ENCODE peak calls at places on chromosomes 16 and 17, in ten cellular contexts. One of them, this sample, is unnamed.

GRCh38 chr16:16131659-16132058 is 91.6 kb downstream of the ABCC6 start:
- DNase-seq in transverse colon: no peak
- DNase-seq in HL-60: no peak
- DNase-seq in suprapubic skin: no peak
- DNase-seq in spleen: no peak
- DNase-seq in SK-N-SH: no peak
- DNase-seq in upper lobe of left lung: no peak
- DNase-seq in prostate gland: no peak
- DNase-seq in HCT116: no peak
- DNase-seq in GM12892: no peak
- DNase-seq in this sample: no peak

GRCh38 chr16:27452569-27453475 is 50.8 kb downstream of the IL21R start:
- DNase-seq in transverse colon: no peak
- DNase-seq in HL-60: no peak
- DNase-seq in suprapubic skin: no peak
- DNase-seq in spleen: no peak
- DNase-seq in SK-N-SH: no peak
- DNase-seq in upper lobe of left lung: no peak
- DNase-seq in prostate gland: no peak
- DNase-seq in HCT116: no peak
- DNase-seq in GM12892: no peak
- DNase-seq in this sample: no peak

GRCh38 chr17:12856451-12856850 is 67.2 kb downstream of the ARHGAP44 start:
- DNase-seq in transverse colon: no peak
- DNase-seq in HL-60: peak; percentile 73
- DNase-seq in suprapubic skin: no peak
- DNase-seq in spleen: no peak
- DNase-seq in SK-N-SH: no peak
- DNase-seq in upper lobe of left lung: no peak
- DNase-seq in prostate gland: no peak
- DNase-seq in HCT116: no peak
- DNase-seq in GM12892: no peak
- DNase-seq in this sample: no peak

GRCh38 chr16:14198603-14199002 is 127.5 kb downstream of the MRTFB start:
- DNase-seq in transverse colon: no peak
- DNase-seq in HL-60: no peak
- DNase-seq in suprapubic skin: no peak
- DNase-seq in spleen: no peak
- DNase-seq in SK-N-SH: no peak
- DNase-seq in upper lobe of left lung: no peak
- DNase-seq in prostate gland: no peak
- DNase-seq in HCT116: no peak
- DNase-seq in GM12892: no peak
- DNase-seq in this sample: no peak

GRCh38 chr16:5615868-5616642 is 518.5 kb upstream of the EEF2KMT start:
- DNase-seq in transverse colon: peak; percentile 64
- DNase-seq in HL-60: peak; percentile 25
- DNase-seq in suprapubic skin: no peak
- DNase-seq in spleen: peak; percentile 72
- DNase-seq in SK-N-SH: peak; percentile 84
- DNase-seq in upper lobe of left lung: peak; percentile 26
- DNase-seq in prostate gland: no peak
- DNase-seq in HCT116: peak; percentile 24
- DNase-seq in GM12892: peak; percentile 33
- DNase-seq in this sample: peak; percentile 51

GRCh38 chr17:77328823-77329740 is 188.3 kb downstream of the SEC14L1 start:
- DNase-seq in transverse colon: peak; percentile 15
- DNase-seq in HL-60: no peak
- DNase-seq in suprapubic skin: peak; percentile 69
- DNase-seq in spleen: peak; percentile 72
- DNase-seq in SK-N-SH: no peak
- DNase-seq in upper lobe of left lung: peak; percentile 18
- DNase-seq in prostate gland: no peak
- DNase-seq in HCT116: no peak
- DNase-seq in GM12892: no peak
- DNase-seq in this sample: no peak

GRCh38 chr17:55454906-55455474 is 33.4 kb upstream of the MMD start:
- DNase-seq in transverse colon: no peak
- DNase-seq in HL-60: no peak
- DNase-seq in suprapubic skin: no peak
- DNase-seq in spleen: no peak
- DNase-seq in SK-N-SH: no peak
- DNase-seq in upper lobe of left lung: no peak
- DNase-seq in prostate gland: peak; percentile 10
- DNase-seq in HCT116: no peak
- DNase-seq in GM12892: no peak
- DNase-seq in this sample: no peak

GRCh38 chr16:17369441-17369951 is 101.3 kb downstream of the XYLT1 start:
- DNase-seq in transverse colon: peak; percentile 71
- DNase-seq in HL-60: peak; percentile 94
- DNase-seq in suprapubic skin: no peak
- DNase-seq in spleen: peak; percentile 94
- DNase-seq in SK-N-SH: no peak
- DNase-seq in upper lobe of left lung: peak; percentile 81
- DNase-seq in prostate gland: no peak
- DNase-seq in HCT116: no peak
- DNase-seq in GM12892: no peak
- DNase-seq in this sample: no peak

GRCh38 chr16:11224894-11225676 is 30.9 kb downstream of the SOCS1 start:
- DNase-seq in transverse colon: peak; percentile 78
- DNase-seq in HL-60: no peak
- DNase-seq in suprapubic skin: no peak
- DNase-seq in spleen: peak; percentile 95
- DNase-seq in SK-N-SH: no peak
- DNase-seq in upper lobe of left lung: no peak
- DNase-seq in prostate gland: no peak
- DNase-seq in HCT116: no peak
- DNase-seq in GM12892: peak; percentile 96
- DNase-seq in this sample: peak; percentile 92

GRCh38 chr17:3665834-3666233 is 2.5 kb downstream of the TAX1BP3 start:
- DNase-seq in transverse colon: no peak
- DNase-seq in HL-60: no peak
- DNase-seq in suprapubic skin: no peak
- DNase-seq in spleen: no peak
- DNase-seq in SK-N-SH: no peak
- DNase-seq in upper lobe of left lung: no peak
- DNase-seq in prostate gland: no peak
- DNase-seq in HCT116: no peak
- DNase-seq in GM12892: no peak
- DNase-seq in this sample: no peak

GRCh38 chr17:32100971-32101631 is 41.2 kb upstream of the RHOT1 start:
- DNase-seq in transverse colon: peak; percentile 39
- DNase-seq in HL-60: no peak
- DNase-seq in suprapubic skin: peak; percentile 31
- DNase-seq in spleen: no peak
- DNase-seq in SK-N-SH: no peak
- DNase-seq in upper lobe of left lung: no peak
- DNase-seq in prostate gland: no peak
- DNase-seq in HCT116: no peak
- DNase-seq in GM12892: no peak
- DNase-seq in this sample: no peak

GRCh38 chr17:48561894-48562810 is 16.0 kb downstream of the HOXB4 start:
- DNase-seq in transverse colon: no peak
- DNase-seq in HL-60: no peak
- DNase-seq in suprapubic skin: no peak
- DNase-seq in spleen: no peak
- DNase-seq in SK-N-SH: no peak
- DNase-seq in upper lobe of left lung: no peak
- DNase-seq in prostate gland: no peak
- DNase-seq in HCT116: no peak
- DNase-seq in GM12892: no peak
- DNase-seq in this sample: no peak

GRCh38 chr16:73064996-73065349 is 17.0 kb upstream of the ZFHX3 start:
- DNase-seq in transverse colon: no peak
- DNase-seq in HL-60: no peak
- DNase-seq in suprapubic skin: no peak
- DNase-seq in spleen: no peak
- DNase-seq in SK-N-SH: no peak
- DNase-seq in upper lobe of left lung: no peak
- DNase-seq in prostate gland: no peak
- DNase-seq in HCT116: no peak
- DNase-seq in GM12892: no peak
- DNase-seq in this sample: no peak

GRCh38 chr17:72338304-72338703 is 217.5 kb downstream of the SOX9 start:
- DNase-seq in transverse colon: no peak
- DNase-seq in HL-60: no peak
- DNase-seq in suprapubic skin: no peak
- DNase-seq in spleen: no peak
- DNase-seq in SK-N-SH: no peak
- DNase-seq in upper lobe of left lung: no peak
- DNase-seq in prostate gland: no peak
- DNase-seq in HCT116: no peak
- DNase-seq in GM12892: no peak
- DNase-seq in this sample: no peak

GRCh38 chr17:80992948-80993624 is 1.4 kb downstream of the CHMP6 start:
- DNase-seq in transverse colon: no peak
- DNase-seq in HL-60: no peak
- DNase-seq in suprapubic skin: no peak
- DNase-seq in spleen: peak; percentile 73
- DNase-seq in SK-N-SH: peak; percentile 37
- DNase-seq in upper lobe of left lung: peak; percentile 71
- DNase-seq in prostate gland: no peak
- DNase-seq in HCT116: no peak
- DNase-seq in GM12892: peak; percentile 32
- DNase-seq in this sample: peak; percentile 51
- TF ChIP-seq POLR2AphosphoS5 in transverse colon: no peak
- TF ChIP-seq POLR2AphosphoS5 in HL-60: no peak
- TF ChIP-seq POLR2AphosphoS5 in suprapubic skin: no peak
- TF ChIP-seq POLR2AphosphoS5 in spleen: no peak
- TF ChIP-seq POLR2AphosphoS5 in SK-N-SH: no peak
- TF ChIP-seq POLR2AphosphoS5 in upper lobe of left lung: no peak
- TF ChIP-seq POLR2AphosphoS5 in prostate gland: no peak
- TF ChIP-seq POLR2AphosphoS5 in HCT116: no peak
- TF ChIP-seq POLR2AphosphoS5 in GM12892: no peak
- TF ChIP-seq POLR2AphosphoS5 in this sample: no peak

GRCh38 chr17:10107320-10108165 is 90.9 kb downstream of the GAS7 start:
- DNase-seq in transverse colon: no peak
- DNase-seq in HL-60: no peak
- DNase-seq in suprapubic skin: peak; percentile 58
- DNase-seq in spleen: peak; percentile 89
- DNase-seq in SK-N-SH: no peak
- DNase-seq in upper lobe of left lung: peak; percentile 79
- DNase-seq in prostate gland: no peak
- DNase-seq in HCT116: no peak
- DNase-seq in GM12892: no peak
- DNase-seq in this sample: no peak

GRCh38 chr17:10102817-10103216 is 95.6 kb downstream of the GAS7 start:
- DNase-seq in transverse colon: no peak
- DNase-seq in HL-60: no peak
- DNase-seq in suprapubic skin: peak; percentile 47
- DNase-seq in spleen: no peak
- DNase-seq in SK-N-SH: no peak
- DNase-seq in upper lobe of left lung: no peak
- DNase-seq in prostate gland: no peak
- DNase-seq in HCT116: no peak
- DNase-seq in GM12892: no peak
- DNase-seq in this sample: no peak

GRCh38 chr17:10106067-10106466 is 92.3 kb downstream of the GAS7 start:
- DNase-seq in transverse colon: no peak
- DNase-seq in HL-60: no peak
- DNase-seq in suprapubic skin: no peak
- DNase-seq in spleen: no peak
- DNase-seq in SK-N-SH: no peak
- DNase-seq in upper lobe of left lung: no peak
- DNase-seq in prostate gland: no peak
- DNase-seq in HCT116: no peak
- DNase-seq in GM12892: no peak
- DNase-seq in this sample: no peak

GRCh38 chr17:10103712-10104111 is 94.7 kb downstream of the GAS7 start:
- DNase-seq in transverse colon: no peak
- DNase-seq in HL-60: no peak
- DNase-seq in suprapubic skin: no peak
- DNase-seq in spleen: no peak
- DNase-seq in SK-N-SH: no peak
- DNase-seq in upper lobe of left lung: no peak
- DNase-seq in prostate gland: no peak
- DNase-seq in HCT116: no peak
- DNase-seq in GM12892: no peak
- DNase-seq in this sample: no peak

GRCh38 chr17:10105513-10106001 is 92.8 kb downstream of the GAS7 start:
- DNase-seq in transverse colon: no peak
- DNase-seq in HL-60: no peak
- DNase-seq in suprapubic skin: peak; percentile 54
- DNase-seq in spleen: no peak
- DNase-seq in SK-N-SH: no peak
- DNase-seq in upper lobe of left lung: no peak
- DNase-seq in prostate gland: no peak
- DNase-seq in HCT116: no peak
- DNase-seq in GM12892: no peak
- DNase-seq in this sample: no peak
- TF ChIP-seq POLR2AphosphoS5 in transverse colon: peak; percentile 48
- TF ChIP-seq POLR2AphosphoS5 in HL-60: no peak
- TF ChIP-seq POLR2AphosphoS5 in suprapubic skin: peak; percentile 9
- TF ChIP-seq POLR2AphosphoS5 in spleen: peak; percentile 59
- TF ChIP-seq POLR2AphosphoS5 in SK-N-SH: no peak
- TF ChIP-seq POLR2AphosphoS5 in upper lobe of left lung: no peak
- TF ChIP-seq POLR2AphosphoS5 in prostate gland: peak; percentile 48
- TF ChIP-seq POLR2AphosphoS5 in HCT116: no peak
- TF ChIP-seq POLR2AphosphoS5 in GM12892: no peak
- TF ChIP-seq POLR2AphosphoS5 in this sample: no peak

GRCh38 chr17:7438050-7438614 is 1.2 kb upstream of the FGF11 start:
- DNase-seq in transverse colon: peak; percentile 54
- DNase-seq in HL-60: peak; percentile 26
- DNase-seq in suprapubic skin: no peak
- DNase-seq in spleen: peak; percentile 96
- DNase-seq in SK-N-SH: no peak
- DNase-seq in upper lobe of left lung: peak; percentile 72
- DNase-seq in prostate gland: peak; percentile 50
- DNase-seq in HCT116: no peak
- DNase-seq in GM12892: no peak
- DNase-seq in this sample: no peak
- TF ChIP-seq POLR2AphosphoS5 in transverse colon: no peak
- TF ChIP-seq POLR2AphosphoS5 in HL-60: no peak
- TF ChIP-seq POLR2AphosphoS5 in suprapubic skin: no peak
- TF ChIP-seq POLR2AphosphoS5 in spleen: peak; percentile 74
- TF ChIP-seq POLR2AphosphoS5 in SK-N-SH: no peak
- TF ChIP-seq POLR2AphosphoS5 in upper lobe of left lung: no peak
- TF ChIP-seq POLR2AphosphoS5 in prostate gland: peak; percentile 23
- TF ChIP-seq POLR2AphosphoS5 in HCT116: no peak
- TF ChIP-seq POLR2AphosphoS5 in GM12892: no peak
- TF ChIP-seq POLR2AphosphoS5 in this sample: no peak

DNA sequence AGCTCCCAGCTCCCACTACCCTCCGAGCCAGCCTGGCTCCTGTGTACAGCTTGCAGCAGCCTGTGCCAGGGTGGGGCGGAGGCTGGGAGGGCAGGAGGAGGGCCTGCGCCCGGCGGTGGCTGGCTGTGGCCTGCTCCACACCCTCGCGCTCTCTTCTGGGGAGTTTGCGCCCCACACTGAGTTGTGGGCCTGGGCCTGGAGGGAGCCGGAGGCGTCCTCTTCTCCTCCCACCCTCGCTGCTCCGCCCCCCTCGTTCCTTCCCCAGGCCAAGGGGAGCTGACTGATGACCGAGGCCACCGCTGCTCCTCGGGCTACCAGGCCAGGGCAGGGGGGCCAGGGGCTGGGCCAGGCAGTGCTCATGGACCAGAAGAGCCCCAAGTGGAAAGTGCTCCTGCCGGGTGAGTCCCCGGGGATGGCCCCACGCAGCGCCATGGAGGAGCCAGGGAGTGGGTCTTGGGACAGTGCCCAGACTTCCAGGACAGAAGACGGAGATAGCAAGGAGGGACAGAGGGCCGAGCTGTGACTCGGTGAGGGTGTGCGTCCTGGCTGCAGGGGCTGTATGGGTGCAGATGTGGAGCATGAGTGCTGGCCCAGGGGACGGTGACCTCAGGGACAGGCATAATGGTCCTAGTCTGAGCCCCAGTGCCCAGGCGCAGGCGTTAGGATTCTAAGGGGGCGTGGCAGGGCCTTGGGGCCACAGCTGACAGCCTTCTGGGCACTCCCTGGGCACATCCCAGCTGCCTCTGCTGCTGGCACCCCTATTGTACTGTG is 242.1 kb upstream of the GSE1 start:
- DNase-seq in transverse colon: peak; percentile 83
- DNase-seq in HL-60: no peak
- DNase-seq in suprapubic skin: no peak
- DNase-seq in spleen: no peak
- DNase-seq in SK-N-SH: peak; percentile 84
- DNase-seq in upper lobe of left lung: peak; percentile 84
- DNase-seq in prostate gland: peak; percentile 82
- DNase-seq in HCT116: no peak
- DNase-seq in GM12892: no peak
- DNase-seq in this sample: no peak
- TF ChIP-seq POLR2AphosphoS5 in transverse colon: peak; percentile 71
- TF ChIP-seq POLR2AphosphoS5 in HL-60: no peak
- TF ChIP-seq POLR2AphosphoS5 in suprapubic skin: no peak
- TF ChIP-seq POLR2AphosphoS5 in spleen: no peak
- TF ChIP-seq POLR2AphosphoS5 in SK-N-SH: no peak
- TF ChIP-seq POLR2AphosphoS5 in upper lobe of left lung: no peak
- TF ChIP-seq POLR2AphosphoS5 in prostate gland: peak; percentile 62
- TF ChIP-seq POLR2AphosphoS5 in HCT116: no peak
- TF ChIP-seq POLR2AphosphoS5 in GM12892: no peak
- TF ChIP-seq POLR2AphosphoS5 in this sample: no peak

This sample was measured in GM12891.